ENCODE peak calls at places on chromosome 11, in eight cellular contexts. T, U, J, W, P, X, O and B are unnamed samples.

GRCh38 chr11:57417056-57417455 is 9.9 kb downstream of the SLC43A3 start:
- DNase-seq in X (no peak), U (no peak), J (no peak), T (no peak), P (no peak), W (no peak), O (no peak), B (no peak)

GRCh38 chr11:11588890-11589289 is 32.9 kb downstream of the GALNT18 start:
- DNase-seq in U (no peak), P (no peak), W (no peak), O (no peak), T (no peak), J (peak; percentile 5), X (no peak), B (no peak)

GRCh38 chr11:66327171-66328035 is 8.8 kb downstream of the RIN1 start:
- DNase-seq in X (no peak), W (no peak), U (no peak), P (no peak), J (no peak), T (no peak), O (no peak), B (no peak)

GRCh38 chr11:86484164-86484794 is 109.6 kb downstream of the CCDC81 start:
- DNase-seq in O (no peak), J (no peak), P (no peak), X (peak; percentile 35), U (no peak), T (no peak), W (peak; percentile 87), B (no peak)

GRCh38 chr11:1027483-1028290 is 8.8 kb downstream of the MUC6 start:
- DNase-seq in J (no peak), T (no peak), U (no peak), O (no peak), W (no peak), X (no peak), P (no peak), B (no peak)

GRCh38 chr11:97000481-97000880 is 610.7 kb downstream of the JRKL start:
- DNase-seq in P (no peak), T (no peak), U (no peak), J (no peak), O (no peak), W (no peak), X (no peak), B (no peak)

GRCh38 chr11:19168090-19168489 is 33.7 kb downstream of the CSRP3 start:
- DNase-seq in J (no peak), W (no peak), X (no peak), T (no peak), U (no peak), P (no peak), O (no peak), B (no peak)

GRCh38 chr11:83047515-83048225 is 24.0 kb downstream of the RAB30 start:
- DNase-seq in T (no peak), J (no peak), U (no peak), W (no peak), X (no peak), O (no peak), P (no peak), B (no peak)

GRCh38 chr11:65822760-65823528 is 10.8 kb upstream of the SNX32 start:
- DNase-seq in P (no peak), T (no peak), W (no peak), U (no peak), X (no peak), O (no peak), J (no peak), B (peak; percentile 35)

GRCh38 chr11:46983598-46983997 is 47.0 kb downstream of the CSTPP1 start:
- DNase-seq in U (no peak), P (no peak), T (no peak), W (no peak), X (no peak), J (no peak), O (no peak), B (no peak)

GRCh38 chr11:64239662-64240466 is 1.0 kb upstream of the FKBP2 start:
- DNase-seq in U (no peak), X (no peak), O (no peak), P (no peak), J (no peak), W (peak; percentile 37), T (no peak), B (no peak)

GRCh38 chr11:3916962-3917361 is 61.5 kb downstream of the STIM1 start:
- DNase-seq in O (no peak), P (peak; percentile 79), X (no peak), W (no peak), T (no peak), U (no peak), J (no peak), B (no peak)

GRCh38 chr11:36421546-36422155 is 88.4 kb downstream of the TRAF6 start:
- DNase-seq in P (no peak), U (no peak), X (no peak), O (no peak), J (no peak), W (no peak), T (no peak), B (no peak)

GRCh38 chr11:59247535-59248227 is 35.0 kb upstream of the MPEG1 start:
- DNase-seq in X (peak; percentile 38), J (peak; percentile 56), T (no peak), O (no peak), U (no peak), W (peak; percentile 56), P (no peak), B (no peak)

GRCh38 chr11:2202900-2203439 is 31.4 kb upstream of the TH start:
- DNase-seq in X (peak; percentile 9), T (no peak), P (no peak), U (no peak), J (no peak), W (no peak), O (no peak), B (no peak)

GRCh38 chr11:47124675-47125074 is 52.0 kb downstream of the ARFGAP2 start:
- DNase-seq in P (no peak), T (no peak), J (no peak), W (no peak), O (no peak), X (no peak), U (no peak), B (no peak)

GRCh38 chr11:76686261-76687079 is 15.9 kb upstream of the LRRC32 start:
- DNase-seq in W (no peak), O (no peak), T (no peak), P (peak; percentile 66), J (no peak), X (no peak), U (no peak), B (no peak)

GRCh38 chr11:115501895-115502589 is 2.2 kb downstream of the CADM1 start:
- DNase-seq in W (no peak), J (no peak), X (no peak), T (no peak), U (no peak), P (no peak), O (no peak), B (no peak)

GRCh38 chr11:35021589-35021988 is 105.2 kb downstream of the PDHX start:
- DNase-seq in X (no peak), O (no peak), J (no peak), W (no peak), P (no peak), U (no peak), T (no peak), B (no peak)

GRCh38 chr11:2804701-2805387 is 80.7 kb downstream of the CDKN1C start:
- DNase-seq in J (peak; percentile 27), P (no peak), X (peak; percentile 40), W (no peak), U (peak; percentile 27), T (peak; percentile 73), O (no peak), B (no peak)

GRCh38 chr11:112279901-112280267 is 19.2 kb upstream of the PLET1 start:
- DNase-seq in U (no peak), W (peak; percentile 56), O (peak; percentile 68), T (peak; percentile 88), J (peak; percentile 65), P (peak; percentile 75), X (peak; percentile 70), B (peak; percentile 42)

GRCh38 chr11:126039485-126040271 is 23.0 kb downstream of the CDON start:
- DNase-seq in J (no peak), O (no peak), U (no peak), W (no peak), X (no peak), T (no peak), P (no peak), B (no peak)

GRCh38 chr11:69642913-69643632 is 2.1 kb downstream of the CCND1 start:
- DNase-seq in W (peak; percentile 83), U (peak; percentile 71), O (peak; percentile 70), T (peak; percentile 93), P (peak; percentile 73), J (peak; percentile 77), X (peak; percentile 82), B (peak; percentile 76)
- H3K4me3 ChIP-seq in W (peak overlapping the region; percentile 99), U (peak overlapping the region; percentile 79), O (peak overlapping the region; percentile 61), T (peak overlapping the region; percentile 84), P (no peak overlapping the region), J (peak overlapping the region; percentile 91), X (peak overlapping the region; percentile 96), B (peak overlapping the region; percentile 99)

DNA sequence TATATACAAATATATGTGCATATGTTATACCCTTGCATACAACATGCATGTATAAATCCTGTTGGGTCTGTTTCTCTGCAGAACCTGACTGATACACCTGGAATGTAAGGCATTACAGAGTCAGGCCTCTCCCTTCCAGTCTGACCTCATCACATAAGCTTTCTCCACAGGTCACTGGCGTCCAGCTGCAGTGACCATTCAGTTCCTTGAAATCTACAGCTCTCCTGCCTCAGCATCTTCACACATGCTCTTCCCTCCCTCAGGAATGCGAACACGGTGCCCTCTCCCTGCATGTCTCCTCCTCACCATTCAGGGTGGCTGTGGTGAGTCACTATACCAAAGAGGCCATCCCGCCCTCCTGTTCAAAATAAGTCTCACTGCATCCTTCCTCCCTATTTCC is 657.8 kb upstream of the B3GAT1 start:
- DNase-seq in T (no peak), X (no peak), W (no peak), U (no peak), J (no peak), O (no peak), P (no peak), B (no peak)
- H3K27ac ChIP-seq in T (no peak overlapping the region), X (no peak overlapping the region), W (no peak overlapping the region), U (no peak overlapping the region), J (no peak overlapping the region), O (no peak overlapping the region), P (no peak overlapping the region), B (no peak overlapping the region)

GRCh38 chr11:61718046-61718531 is 34.3 kb upstream of the MYRF start:
- DNase-seq in T (no peak), J (no peak), X (no peak), W (no peak), U (no peak), P (no peak), O (no peak), B (no peak)
- H3K4me3 ChIP-seq in T (peak overlapping the region; percentile 37), J (no peak overlapping the region), X (peak overlapping the region; percentile 59), W (no peak overlapping the region), U (peak overlapping the region; percentile 32), P (no peak overlapping the region), O (no peak overlapping the region), B (peak overlapping the region; percentile 23)

GRCh38 chr11:28835790-28836189 is 727.6 kb downstream of the METTL15 start:
- DNase-seq in O (no peak), W (peak; percentile 18), T (no peak), U (no peak), X (no peak), J (no peak), P (no peak), B (no peak)
- H3K27ac ChIP-seq in O (no peak overlapping the region), W (peak overlapping the region; percentile 43), T (no peak overlapping the region), U (no peak overlapping the region), X (no peak overlapping the region), J (no peak overlapping the region), P (no peak overlapping the region), B (no peak overlapping the region)